ENCODE peak calls at places on chromosomes 7 and 10, in eight cellular contexts. J is AG09309, C is gastrocnemius medialis, V is PC-9, M is psoas muscle, O is Peyer's patch, S is left ventricle myocardium inferior, D is epithelial cell of esophagus. T is an unnamed sample.

GRCh38 chr10:86673216-86673826 is 5.0 kb downstream of the LDB3 start:
- DNase-seq in S (no peak), M (no peak), C (no peak), J (no peak), O (no peak), V (no peak), D (no peak), T (no peak)

GRCh38 chr10:100669616-100670015 is 75.8 kb upstream of the PAX2 start:
- DNase-seq in J (no peak), M (no peak), D (no peak), C (no peak), S (no peak), V (no peak), O (no peak), T (no peak)

GRCh38 chr7:155962191-155962967 is 150.1 kb upstream of the SHH start:
- DNase-seq in M (no peak), C (no peak), V (peak), D (peak), J (no peak), O (peak), S (no peak), T (peak)

GRCh38 chr7:103524042-103524907 is 78.3 kb upstream of the SLC26A5 start:
- DNase-seq in C (no peak), M (no peak), O (no peak), D (peak), J (peak), S (no peak), V (no peak), T (peak)

GRCh38 chr7:40115941-40116340 is 18.5 kb downstream of the MPLKIP start:
- DNase-seq in C (no peak), S (no peak), J (no peak), O (no peak), D (no peak), V (no peak), M (no peak), T (no peak)

GRCh38 chr7:362416-363096 is 72.6 kb downstream of the FOXL3 start:
- DNase-seq in O (peak), D (peak), V (no peak), J (no peak), M (peak), C (no peak), S (peak), T (peak)

GRCh38 chr10:127853868-127854768 is 38.6 kb downstream of the CLRN3 start:
- DNase-seq in V (peak), O (peak), D (peak), J (peak), S (peak), M (peak), C (no peak), T (peak)

GRCh38 chr10:98886686-98887085 is 349.0 kb downstream of the HPSE2 start:
- DNase-seq in V (no peak), S (no peak), O (no peak), C (no peak), J (no peak), D (peak), M (no peak), T (peak)

GRCh38 chr10:1100691-1101368 is 44.6 kb downstream of the WDR37 start:
- DNase-seq in V (no peak), D (no peak), M (no peak), J (no peak), C (no peak), S (no peak), O (peak), T (no peak)

GRCh38 chr7:1543826-1544177 is 12.2 kb downstream of the TMEM184A start:
- DNase-seq in O (no peak), S (no peak), D (peak), V (no peak), M (peak), J (no peak), C (no peak), T (no peak)

GRCh38 chr7:18125536-18125935 is 97.9 kb upstream of the PRPS1L1 start:
- DNase-seq in C (no peak), D (peak), O (no peak), V (no peak), J (no peak), S (no peak), M (no peak), T (peak)

GRCh38 chr10:35274511-35275060 is 61.7 kb upstream of the CCNY start:
- DNase-seq in C (no peak), V (no peak), O (no peak), J (no peak), M (no peak), D (no peak), S (no peak), T (no peak)

GRCh38 chr7:111180273-111180814 is 89.4 kb downstream of the LRRN3 start:
- DNase-seq in S (no peak), M (no peak), J (no peak), V (no peak), C (no peak), O (no peak), D (no peak), T (no peak)

GRCh38 chr7:6260291-6261183 is 11.9 kb downstream of the CYTH3 start:
- DNase-seq in V (no peak), S (no peak), O (no peak), D (no peak), J (no peak), M (no peak), C (no peak), T (peak)

GRCh38 chr7:158450476-158451124 is 137.0 kb downstream of the PTPRN2 start:
- DNase-seq in V (no peak), C (no peak), M (no peak), D (no peak), S (no peak), J (no peak), O (peak), T (no peak)

GRCh38 chr10:102652170-102652926 is 8.1 kb downstream of the TRIM8 start:
- DNase-seq in O (no peak), J (no peak), C (no peak), M (no peak), D (no peak), S (no peak), V (no peak), T (no peak)

GRCh38 chr7:31783221-31783620 is 96.2 kb downstream of the PPP1R17 start:
- DNase-seq in V (no peak), C (no peak), J (no peak), O (no peak), D (no peak), S (no peak), M (no peak), T (no peak)

GRCh38 chr10:110357252-110357780 is 52.6 kb upstream of the SMNDC1 start:
- DNase-seq in D (peak), V (no peak), S (no peak), J (peak), M (no peak), C (no peak), O (peak), T (peak)

GRCh38 chr10:23192741-23193434 is 776 bp downstream of the PTF1A start:
- DNase-seq in M (no peak), D (peak), C (no peak), O (no peak), J (no peak), V (no peak), S (no peak), T (no peak)

GRCh38 chr7:38748056-38748610 is 117.0 kb upstream of the AMPH start:
- DNase-seq in D (peak), S (no peak), M (no peak), O (no peak), V (no peak), J (no peak), C (no peak), T (peak)

GRCh38 chr10:114401195-114401741 is 3.0 kb downstream of the AFAP1L2 start:
- DNase-seq in J (peak), C (peak), O (peak), V (no peak), D (no peak), M (peak), S (peak), T (peak)

GRCh38 chr10:92407305-92408016 is 116.5 kb downstream of the MARCHF5 start:
- DNase-seq in V (no peak), J (no peak), S (no peak), M (no peak), C (no peak), O (no peak), D (peak), T (peak)

GRCh38 chr10:7102557-7103349 is 308.1 kb downstream of the SFMBT2 start:
- DNase-seq in V (no peak), M (no peak), S (no peak), C (no peak), D (no peak), J (no peak), O (no peak), T (no peak)

GRCh38 chr7:19648791-19649190 is 60.0 kb downstream of the POLR1F start:
- DNase-seq in S (no peak), O (no peak), D (peak), C (no peak), J (no peak), M (no peak), V (no peak), T (no peak)

GRCh38 chr10:78406648-78407008 is 373.0 kb downstream of the RPS24 start:
- DNase-seq in C (no peak), J (no peak), D (no peak), S (no peak), V (no peak), O (no peak), M (no peak), T (no peak)
- H3K4me3 ChIP-seq in C (no peak), J (no peak), D (no peak), S (peak), V (no peak), O (peak), M (no peak), T (no peak)

GRCh38 chr7:148915211-148915610 is 31.1 kb upstream of the EZH2 start:
- DNase-seq in S (no peak), O (no peak), D (no peak), V (no peak), C (no peak), J (no peak), M (no peak), T (no peak)
- TF ChIP-seq CTCF in S (no peak), O (no peak), D (no peak), V (no peak), C (no peak), J (no peak), M (no peak), T (no peak)

GRCh38 chr7:44147026-44147881 is 6.1 kb upstream of the MYL7 start:
- DNase-seq in D (no peak), C (no peak), M (peak), V (no peak), J (no peak), O (peak), S (peak), T (no peak)

GRCh38 chr7:44145419-44145968 is 4.4 kb upstream of the MYL7 start:
- DNase-seq in M (peak), D (peak), O (peak), C (no peak), S (no peak), V (no peak), J (no peak), T (peak)

GRCh38 chr7:44144968-44145418 is 3.9 kb upstream of the MYL7 start:
- DNase-seq in M (no peak), O (peak), J (no peak), S (no peak), D (no peak), C (no peak), V (no peak), T (no peak)

GRCh38 chr7:44144426-44144967 is 3.4 kb upstream of the MYL7 start:
- DNase-seq in V (no peak), S (no peak), O (peak), C (no peak), M (peak), J (no peak), D (no peak), T (no peak)

GRCh38 chr7:44145969-44146897 is 5.1 kb upstream of the MYL7 start:
- DNase-seq in D (peak), S (peak), V (no peak), C (peak), O (peak), J (no peak), M (peak), T (peak)
- H3K4me3 ChIP-seq in D (peak), S (peak), V (no peak), C (peak), O (peak), J (peak), M (peak), T (peak)

GRCh38 chr10:108905821-108906220 is 1017.5 kb downstream of the XPNPEP1 start:
- DNase-seq in O (no peak), M (no peak), J (no peak), D (no peak), C (no peak), S (no peak), V (no peak), T (no peak)
- TF ChIP-seq CTCF in O (no peak), M (no peak), J (no peak), D (no peak), C (no peak), S (no peak), V (no peak), T (no peak)

GRCh38 chr10:64041989-64042490 is 520.8 kb downstream of the REEP3 start:
- DNase-seq in V (no peak), M (no peak), J (no peak), C (no peak), O (no peak), D (no peak), S (no peak), T (no peak)

GRCh38 chr10:64038097-64038496 is 516.9 kb downstream of the REEP3 start:
- DNase-seq in O (no peak), V (no peak), C (no peak), D (no peak), S (no peak), M (no peak), J (no peak), T (no peak)

GRCh38 chr10:64044098-64044497 is 522.9 kb downstream of the REEP3 start:
- DNase-seq in J (no peak), O (no peak), M (no peak), V (no peak), D (no peak), C (no peak), S (no peak), T (no peak)

GRCh38 chr10:64039208-64039607 is 518.0 kb downstream of the REEP3 start:
- DNase-seq in M (no peak), D (no peak), S (no peak), J (no peak), V (no peak), C (no peak), O (no peak), T (no peak)

GRCh38 chr10:64041185-64041988 is 520.2 kb downstream of the REEP3 start:
- DNase-seq in O (peak), S (peak), D (peak), J (peak), M (peak), C (peak), V (peak), T (peak)
- H3K4me3 ChIP-seq in O (peak), S (peak), D (peak), J (peak), M (peak), C (no peak), V (no peak), T (peak)

GRCh38 chr7:99037327-99037940 is 106.5 kb downstream of the SMURF1 start:
- DNase-seq in S (no peak), O (peak), C (no peak), M (no peak), J (no peak), V (no peak), D (peak), T (no peak)

GRCh38 chr7:99034932-99035722 is 108.8 kb downstream of the SMURF1 start:
- DNase-seq in O (peak), V (no peak), M (no peak), D (no peak), C (no peak), J (no peak), S (no peak), T (no peak)

GRCh38 chr7:99038086-99038855 is 105.6 kb downstream of the SMURF1 start:
- DNase-seq in D (no peak), J (no peak), V (no peak), C (no peak), O (peak), M (no peak), S (no peak), T (no peak)

GRCh38 chr7:99035723-99036530 is 108.0 kb downstream of the SMURF1 start:
- DNase-seq in C (no peak), J (no peak), O (peak), V (no peak), S (no peak), D (no peak), M (no peak), T (no peak)

DNA sequence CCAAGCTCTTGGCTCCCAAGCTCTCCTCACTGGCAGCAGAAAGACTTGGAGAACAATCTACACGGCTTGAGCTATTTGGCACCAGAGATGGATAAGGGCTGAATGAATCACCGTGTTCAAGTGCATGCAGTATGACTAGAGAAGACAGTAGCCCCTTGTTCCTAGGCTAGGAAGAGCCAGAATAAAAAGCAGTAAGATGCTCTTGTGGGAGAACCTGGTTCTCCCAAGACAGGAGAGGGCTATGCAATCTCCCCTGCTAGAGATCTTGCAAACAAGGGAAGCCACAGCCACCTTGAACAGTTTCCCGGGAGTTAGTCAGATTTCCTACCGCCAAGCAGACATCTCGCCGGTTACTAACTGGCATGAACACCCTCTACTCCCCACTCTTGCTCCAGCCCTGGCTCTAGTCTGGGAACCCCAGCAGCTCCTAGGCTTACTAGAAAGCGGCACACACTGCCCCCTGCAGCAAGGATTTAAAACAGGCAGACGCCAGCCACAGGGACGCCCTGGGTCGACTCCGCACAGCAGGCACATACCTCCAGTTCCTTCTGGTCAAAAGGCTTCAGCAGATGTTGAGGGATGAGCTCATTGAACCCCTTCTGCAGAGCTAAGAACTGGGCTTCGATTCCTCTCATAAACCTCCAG is 107.3 kb downstream of the SMURF1 start:
- DNase-seq in J (no peak), C (no peak), D (peak), S (no peak), O (peak), M (no peak), V (no peak), T (peak)
- TF ChIP-seq CTCF in J (peak), C (no peak), D (peak), S (peak), O (peak), M (peak), V (peak), T (peak)

GRCh38 chr7:134693256-134693655 is 46.6 kb downstream of the BPGM start:
- DNase-seq in J (peak), S (no peak), M (peak), D (peak), V (no peak), C (no peak), O (no peak), T (peak)

GRCh38 chr7:134690614-134691504 is 44.2 kb downstream of the BPGM start:
- DNase-seq in C (no peak), J (peak), V (no peak), S (no peak), D (no peak), O (no peak), M (no peak), T (peak)

GRCh38 chr7:134686782-134687181 is 40.1 kb downstream of the BPGM start:
- DNase-seq in C (no peak), D (no peak), O (no peak), M (no peak), S (no peak), V (no peak), J (no peak), T (peak)

GRCh38 chr7:134691820-134692705 is 45.4 kb downstream of the BPGM start:
- DNase-seq in M (no peak), D (no peak), V (peak), C (no peak), S (no peak), O (no peak), J (peak), T (peak)

GRCh38 chr7:134690016-134690415 is 43.4 kb downstream of the BPGM start:
- DNase-seq in V (no peak), O (no peak), D (no peak), S (no peak), J (no peak), C (no peak), M (no peak), T (peak)
- H3K4me3 ChIP-seq in V (no peak), O (peak), D (no peak), S (peak), J (no peak), C (peak), M (peak), T (no peak)

DNA sequence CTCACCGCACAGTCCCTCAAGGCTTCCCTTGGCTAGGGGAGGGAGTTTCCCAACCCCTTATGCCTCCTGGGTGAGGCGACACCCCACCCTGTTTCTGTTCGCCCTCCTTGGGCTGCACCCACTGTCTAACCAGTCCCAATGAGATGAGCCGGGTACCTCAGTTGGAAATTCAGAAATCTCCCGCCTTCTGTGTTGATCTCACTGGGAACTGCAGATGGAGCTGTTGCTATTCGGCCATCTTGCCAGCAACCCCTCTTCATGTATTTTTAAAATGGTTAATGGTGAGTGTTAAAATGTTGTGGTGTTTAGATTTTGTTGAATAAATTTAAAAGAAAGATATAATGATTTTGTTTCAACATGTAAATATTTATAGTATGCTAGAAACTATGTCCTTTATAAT is 22.0 kb downstream of the UMAD1 start:
- DNase-seq in V (peak), D (peak), M (no peak), C (no peak), J (no peak), S (no peak), O (no peak), T (peak)
- TF ChIP-seq CTCF in V (peak), D (peak), M (peak), C (no peak), J (peak), S (peak), O (no peak), T (peak)

GRCh38 chr10:112216151-112216550 is 32.6 kb upstream of the GPAM start:
- DNase-seq in J (no peak), D (no peak), V (no peak), C (no peak), S (no peak), O (no peak), M (no peak), T (no peak)
- H3K4me3 ChIP-seq in J (no peak), D (no peak), V (no peak), C (no peak), S (no peak), O (no peak), M (no peak), T (no peak)

GRCh38 chr7:139620676-139621344 is 97.3 kb downstream of the CLEC2L start:
- DNase-seq in V (peak), C (no peak), S (no peak), J (no peak), D (peak), M (peak), O (peak), T (peak)
- TF ChIP-seq CTCF in V (peak), C (peak), S (peak), J (peak), D (peak), M (peak), O (peak), T (peak)

T was measured in choroid plexus epithelial cell.